ENCODE peak calls at places on chromosomes 3 and 15, in five cellular contexts. J is HCT116, F is mammary epithelial cell, X is GM23248, A is fibroblast of lung. K is an unnamed sample.

GRCh38 chr3:108437439-108437838 is 73.0 kb downstream of the MYH15 start:
- DNase-seq in J (no peak), F (no peak), X (no peak), A (no peak), K (no peak)

GRCh38 chr3:104632521-104632920 is 734.2 kb upstream of the ALCAM start:
- DNase-seq in J (no peak), F (no peak), X (no peak), A (peak; percentile 5), K (no peak)

GRCh38 chr3:132556467-132557159 is 40.5 kb upstream of the ACKR4 start:
- DNase-seq in J (no peak), F (no peak), X (no peak), A (no peak), K (no peak)

GRCh38 chr3:126288314-126288713 is 68.9 kb downstream of the KLF15 start:
- DNase-seq in J (no peak), F (no peak), X (no peak), A (no peak), K (no peak)

GRCh38 chr15:89442671-89443307 is 53.6 kb downstream of the RHCG start:
- DNase-seq in J (peak; percentile 44), F (no peak), X (peak; percentile 67), A (no peak), K (no peak)

GRCh38 chr3:14780927-14781507 is 37.7 kb upstream of the FGD5 start:
- DNase-seq in J (peak; percentile 74), F (peak; percentile 39), X (peak; percentile 71), A (peak; percentile 23), K (no peak)

GRCh38 chr3:132659000-132659369 is 624 bp downstream of the ACAD11 start:
- DNase-seq in J (no peak), F (peak; percentile 37), X (peak; percentile 67), A (no peak), K (peak; percentile 28)

GRCh38 chr3:16589867-16590624 is 15.2 kb downstream of the DAZL start:
- DNase-seq in J (no peak), F (no peak), X (no peak), A (no peak), K (no peak)

GRCh38 chr3:95434436-95434835 is 1371.6 kb downstream of the NSUN3 start:
- DNase-seq in J (no peak), F (no peak), X (no peak), A (no peak), K (no peak)

GRCh38 chr15:91593081-91593480 is 260.4 kb upstream of the SLCO3A1 start:
- DNase-seq in J (no peak), F (peak; percentile 41), X (peak; percentile 51), A (peak; percentile 74), K (no peak)

GRCh38 chr3:128432898-128433629 is 33.6 kb downstream of the DNAJB8 start:
- DNase-seq in J (no peak), F (no peak), X (peak; percentile 42), A (no peak), K (no peak)

GRCh38 chr3:41000471-41000870 is 198.8 kb upstream of the CTNNB1 start:
- DNase-seq in J (no peak), F (no peak), X (peak; percentile 58), A (peak; percentile 44), K (no peak)

GRCh38 chr3:30659270-30660127 is 53.1 kb downstream of the TGFBR2 start:
- DNase-seq in J (peak; percentile 84), F (peak; percentile 78), X (peak; percentile 95), A (peak; percentile 98), K (no peak)

GRCh38 chr3:184662192-184662591 is 49.7 kb downstream of the MAGEF1 start:
- DNase-seq in J (no peak), F (no peak), X (peak; percentile 65), A (peak; percentile 14), K (no peak)

GRCh38 chr3:50600841-50601591 is 10.6 kb downstream of the CISH start:
- DNase-seq in J (peak; percentile 77), F (peak; percentile 91), X (peak; percentile 98), A (peak; percentile 96), K (no peak)

GRCh38 chr3:194575484-194576210 is 57.6 kb downstream of the TMEM44 start:
- DNase-seq in J (no peak), F (no peak), X (peak; percentile 87), A (peak; percentile 70), K (no peak)

GRCh38 chr3:81726735-81727134 is 34.7 kb downstream of the GBE1 start:
- DNase-seq in J (no peak), F (no peak), X (peak; percentile 83), A (peak; percentile 79), K (no peak)

GRCh38 chr15:85762039-85762755 is 32.5 kb downstream of the KLHL25 start:
- DNase-seq in J (no peak), F (no peak), X (no peak), A (no peak), K (no peak)

GRCh38 chr3:124209426-124209825 is 217.5 kb upstream of the ROPN1 start:
- DNase-seq in J (no peak), F (no peak), X (no peak), A (peak; percentile 84), K (no peak)

GRCh38 chr3:139198929-139199328 is 144.9 kb upstream of the MRPS22 start:
- DNase-seq in J (no peak), F (peak; percentile 74), X (peak; percentile 81), A (no peak), K (no peak)

GRCh38 chr3:14676881-14677280 is 1.9 kb downstream of the C3orf20 start:
- DNase-seq in J (no peak), F (no peak), X (no peak), A (no peak), K (no peak)

GRCh38 chr15:85515212-85515611 is 134.8 kb downstream of the AKAP13 start:
- DNase-seq in J (no peak), F (peak; percentile 53), X (peak; percentile 13), A (peak; percentile 60), K (no peak)

GRCh38 chr15:45112592-45113379 is 1.2 kb downstream of the DUOX2 start:
- DNase-seq in J (no peak), F (peak; percentile 25), X (peak; percentile 38), A (no peak), K (no peak)
- TF ChIP-seq EZH2 in J (no peak), F (peak; percentile 70), X (peak; percentile 53), A (peak; percentile 34), K (no peak)

GRCh38 chr15:54812383-54812782 is 384.4 kb downstream of the RSL24D1 start:
- DNase-seq in J (no peak), F (no peak), X (no peak), A (no peak), K (no peak)
- H3K27ac ChIP-seq in J (no peak overlapping the region), F (no peak overlapping the region), X (no peak overlapping the region), A (no peak overlapping the region), K (no peak overlapping the region)

DNA sequence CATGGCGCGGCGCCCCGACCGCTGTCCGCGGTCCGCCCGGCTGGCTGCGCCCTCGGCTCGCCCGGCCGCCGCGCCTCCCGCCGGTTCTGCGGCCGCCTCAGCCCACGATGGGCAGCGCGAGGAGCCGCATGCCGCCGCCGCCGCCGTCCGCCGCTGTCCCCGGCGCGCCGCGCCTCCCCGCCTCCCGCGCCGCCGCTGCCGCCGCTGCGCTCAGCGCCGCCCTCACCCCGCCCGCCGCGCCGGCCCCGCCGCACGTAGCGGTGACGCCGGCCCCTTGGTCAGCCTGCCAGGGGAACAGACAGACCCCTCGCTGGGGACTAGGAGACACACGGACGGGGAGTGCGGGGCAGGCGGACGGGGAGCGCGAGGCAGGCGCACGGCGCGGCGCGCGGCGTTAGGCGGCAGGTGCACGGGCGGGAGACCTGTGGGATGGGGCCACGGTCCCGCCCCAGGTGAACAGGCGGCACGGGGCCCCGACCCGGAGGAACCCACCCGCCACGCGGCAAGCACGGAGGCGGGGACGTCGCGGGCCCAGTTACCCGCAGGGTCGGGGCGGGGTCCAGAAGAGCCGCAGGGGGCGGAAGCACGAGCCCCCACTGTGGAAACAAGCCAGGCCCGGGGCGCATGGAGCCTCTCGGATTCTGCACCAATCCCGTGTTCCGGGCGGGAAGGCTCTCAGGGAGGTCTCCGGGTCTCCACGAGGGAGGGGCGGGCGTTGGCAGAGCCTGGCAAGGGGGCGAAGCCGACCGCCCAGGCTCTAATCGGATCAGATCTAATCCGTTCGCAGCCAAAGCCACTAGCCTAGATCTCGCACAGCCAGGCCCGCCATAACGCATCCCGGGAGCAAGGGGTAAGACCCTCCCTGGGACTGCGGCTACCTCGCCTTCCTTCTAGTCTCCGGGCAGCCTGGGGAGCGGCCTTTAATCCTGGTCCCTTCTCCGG is at the start of gene CSPG5:
- DNase-seq in J (no peak), F (no peak), X (peak; percentile 50), A (no peak), K (no peak)
- TF ChIP-seq EZH2 in J (no peak), F (no peak), X (peak; percentile 44), A (peak; percentile 84), K (no peak)

GRCh38 chr3:123071146-123071545 is 4.3 kb downstream of the PDIA5 start:
- DNase-seq in J (no peak), F (no peak), X (peak; percentile 37), A (peak; percentile 59), K (no peak)

GRCh38 chr3:123072152-123072551 is 5.3 kb downstream of the PDIA5 start:
- DNase-seq in J (no peak), F (no peak), X (peak; percentile 41), A (no peak), K (no peak)

GRCh38 chr3:123072564-123072963 is 5.7 kb downstream of the PDIA5 start:
- DNase-seq in J (no peak), F (no peak), X (no peak), A (no peak), K (no peak)

GRCh38 chr3:123070471-123070870 is 3.6 kb downstream of the PDIA5 start:
- DNase-seq in J (no peak), F (no peak), X (no peak), A (no peak), K (no peak)

DNA sequence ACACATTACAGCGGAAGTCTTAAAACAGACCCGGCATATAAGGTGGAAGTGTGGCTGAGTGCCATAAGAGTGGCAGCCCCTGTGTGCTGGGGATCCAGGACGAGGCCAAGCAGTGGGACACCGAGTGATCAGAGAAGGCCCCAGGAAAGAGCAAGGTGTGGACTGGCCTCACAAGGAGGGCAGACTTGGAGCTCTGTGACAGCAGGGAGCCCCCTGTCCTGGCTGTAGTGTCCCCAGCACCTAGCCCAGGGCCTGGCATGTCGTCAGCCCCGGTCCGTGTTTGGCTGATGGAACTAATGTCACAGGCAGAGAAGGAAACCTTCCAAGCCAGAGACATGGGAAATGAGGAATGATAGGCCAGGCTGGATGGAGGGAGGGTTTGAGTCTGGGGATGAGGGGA is 4.8 kb downstream of the PDIA5 start:
- DNase-seq in J (no peak), F (no peak), X (no peak), A (no peak), K (no peak)
- H3K27ac ChIP-seq in J (no peak overlapping the region), F (no peak overlapping the region), X (no peak overlapping the region), A (no peak overlapping the region), K (no peak overlapping the region)

DNA sequence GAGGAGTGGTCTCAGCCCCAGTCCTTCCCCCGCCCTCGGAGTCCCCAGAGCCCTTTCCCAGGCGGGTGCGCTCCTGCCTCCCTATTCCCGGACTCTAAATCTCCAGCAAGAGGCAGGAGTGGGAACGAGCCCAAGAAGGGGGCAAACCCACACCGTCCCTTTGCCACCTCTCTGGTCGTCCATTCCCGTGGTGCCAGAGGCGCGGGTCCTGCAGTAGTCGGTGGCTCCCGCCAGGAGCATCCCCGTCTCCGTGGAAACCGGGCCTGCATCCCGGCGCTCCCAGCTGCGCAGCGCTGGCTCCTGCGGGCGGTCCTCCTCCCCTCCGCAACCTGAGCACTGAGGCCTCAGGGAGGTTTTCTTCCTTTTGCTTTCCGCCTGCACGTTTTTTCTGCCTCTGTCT is 44.8 kb downstream of the LHFPL4 start:
- DNase-seq in J (no peak), F (no peak), X (peak; percentile 19), A (no peak), K (no peak)
- TF ChIP-seq EZH2 in J (no peak), F (no peak), X (no peak), A (no peak), K (no peak)